ENCODE peak calls at places on chromosomes 11 and 22, in eight cellular contexts. Y, R, F, O, Z, I, P and K are unnamed samples.

GRCh38 chr11:111733655-111734088 is 32.5 kb downstream of the PPP2R1B start:
- DNase-seq in Z (no peak), P (no peak), O (no peak), I (no peak), Y (no peak), F (no peak), R (no peak), K (no peak)

GRCh38 chr11:2794947-2795346 is 90.6 kb downstream of the CDKN1C start:
- DNase-seq in Y (no peak), R (no peak), Z (no peak), I (no peak), F (peak), P (no peak), O (no peak), K (no peak)

GRCh38 chr11:121551463-121551862 is 98.7 kb upstream of the SORL1-AS1 start:
- DNase-seq in I (no peak), Y (no peak), P (no peak), O (no peak), Z (no peak), F (no peak), R (no peak), K (no peak)

GRCh38 chr11:69102732-69103615 is 52.8 kb upstream of the SMIM38 start:
- DNase-seq in O (no peak), R (no peak), F (no peak), P (no peak), I (no peak), Y (no peak), Z (no peak), K (no peak)

GRCh38 chr22:17911312-17911705 is 113.1 kb downstream of the MICAL3 start:
- DNase-seq in Z (no peak), O (no peak), R (no peak), P (no peak), I (no peak), Y (no peak), F (no peak), K (no peak)

GRCh38 chr11:66568124-66568916 is at the start of gene CTSF:
- DNase-seq in I (peak), Z (peak), O (peak), Y (no peak), F (no peak), R (peak), P (no peak), K (peak)

GRCh38 chr11:62555464-62556092 is 9.0 kb upstream of the AHNAK start:
- DNase-seq in R (no peak), P (no peak), O (no peak), Y (no peak), F (no peak), I (no peak), Z (no peak), K (peak)

GRCh38 chr11:45225277-45225676 is 60.9 kb downstream of the SYT13 start:
- DNase-seq in O (no peak), F (no peak), Y (no peak), P (no peak), R (no peak), I (no peak), Z (no peak), K (no peak)

GRCh38 chr11:94152678-94153065 is 24.0 kb downstream of the PANX1 start:
- DNase-seq in P (no peak), I (no peak), Y (no peak), O (no peak), R (no peak), Z (no peak), F (no peak), K (no peak)

GRCh38 chr11:2378527-2379210 is 1.6 kb downstream of the CD81 start:
- DNase-seq in P (no peak), O (no peak), R (no peak), Z (peak), I (no peak), Y (no peak), F (no peak), K (no peak)

GRCh38 chr11:46826310-46827044 is 19.6 kb downstream of the CKAP5 start:
- DNase-seq in Y (peak), P (peak), I (peak), F (peak), R (peak), Z (peak), O (peak), K (peak)

GRCh38 chr11:93034640-93035039 is 65.2 kb downstream of the MTNR1B start:
- DNase-seq in Y (no peak), P (no peak), O (no peak), I (no peak), Z (no peak), F (no peak), R (no peak), K (no peak)

GRCh38 chr22:28911777-28912669 is 28.7 kb downstream of the ZNRF3 start:
- DNase-seq in P (no peak), R (no peak), Y (no peak), Z (peak), O (no peak), I (peak), F (no peak), K (no peak)

GRCh38 chr11:100831929-100832480 is 144.9 kb downstream of the ARHGAP42 start:
- DNase-seq in F (no peak), O (no peak), Y (no peak), P (no peak), I (no peak), Z (no peak), R (no peak), K (no peak)

GRCh38 chr22:37640591-37641250 is 1.3 kb downstream of the SH3BP1 start:
- DNase-seq in I (no peak), P (no peak), Y (no peak), R (no peak), F (no peak), Z (no peak), O (no peak), K (no peak)

GRCh38 chr11:76266269-76266668 is 60.0 kb upstream of the WNT11 start:
- DNase-seq in Y (peak), O (no peak), F (no peak), I (no peak), P (no peak), Z (peak), R (no peak), K (no peak)

GRCh38 chr11:113188433-113188834 is 125.9 kb upstream of the TTC12 start:
- DNase-seq in O (no peak), F (no peak), Z (no peak), I (no peak), R (no peak), Y (no peak), P (no peak), K (no peak)

GRCh38 chr11:117064275-117064674 is 34.0 kb downstream of the SIK3 start:
- DNase-seq in Z (peak), F (no peak), I (no peak), R (no peak), Y (no peak), O (no peak), P (no peak), K (no peak)

GRCh38 chr22:27726726-27727449 is 74.7 kb downstream of the MN1 start:
- DNase-seq in R (no peak), F (no peak), Y (no peak), Z (peak), O (no peak), P (no peak), I (peak), K (no peak)

GRCh38 chr11:69925366-69926196 is 106.4 kb upstream of the FGF3 start:
- DNase-seq in I (no peak), P (no peak), F (no peak), R (no peak), Z (peak), Y (no peak), O (no peak), K (no peak)

GRCh38 chr22:49201046-49201970 is 626.4 kb downstream of the BRD1 start:
- DNase-seq in Z (no peak), O (no peak), I (no peak), R (no peak), P (no peak), F (peak), Y (no peak), K (no peak)

GRCh38 chr11:17218403-17218802 is 10.6 kb upstream of the PIK3C2A start:
- DNase-seq in P (no peak), F (no peak), R (no peak), I (no peak), Y (no peak), O (no peak), Z (no peak), K (no peak)

GRCh38 chr22:32951081-32951806 is 106.9 kb downstream of the SYN3 start:
- DNase-seq in F (no peak), R (no peak), Z (no peak), Y (no peak), I (no peak), O (no peak), P (no peak), K (no peak)

GRCh38 chr11:134014502-134014901 is 54.4 kb upstream of the JAM3 start:
- DNase-seq in I (no peak), O (no peak), R (no peak), Y (no peak), Z (peak), F (no peak), P (no peak), K (no peak)

GRCh38 chr22:43829448-43829821 is 17.3 kb upstream of the EFCAB6 start:
- DNase-seq in Y (no peak), I (no peak), F (no peak), Z (no peak), P (no peak), R (no peak), O (no peak), K (no peak)

GRCh38 chr11:64661622-64662021 is 61.4 kb downstream of the NRXN2 start:
- DNase-seq in P (no peak), F (no peak), O (no peak), R (no peak), Z (no peak), Y (no peak), I (no peak), K (no peak)

GRCh38 chr11:62928011-62928410 is 6.8 kb upstream of the CHRM1 start:
- DNase-seq in Z (no peak), I (no peak), R (no peak), F (no peak), P (no peak), Y (no peak), O (no peak), K (no peak)

GRCh38 chr11:43021466-43021865 is 290.3 kb upstream of the API5 start:
- DNase-seq in Z (no peak), R (no peak), O (no peak), P (no peak), F (no peak), I (no peak), Y (no peak), K (no peak)

GRCh38 chr11:126739499-126740145 is 260.9 kb downstream of the KIRREL3 start:
- DNase-seq in I (no peak), Y (no peak), Z (no peak), F (no peak), O (no peak), R (no peak), P (no peak), K (no peak)

GRCh38 chr22:24810043-24810749 is 4.2 kb downstream of the SGSM1 start:
- DNase-seq in R (no peak), O (no peak), F (no peak), Z (no peak), P (peak), I (no peak), Y (no peak), K (no peak)

GRCh38 chr11:118572075-118572913 is at the start of gene ARCN1:
- DNase-seq in F (peak), P (peak), I (peak), Y (peak), O (peak), Z (peak), R (peak), K (peak)

GRCh38 chr11:63375434-63375833 is 5.8 kb downstream of the SLC22A9 start:
- DNase-seq in P (no peak), F (no peak), Z (no peak), O (no peak), Y (no peak), I (no peak), R (no peak), K (no peak)

GRCh38 chr11:119169272-119169719 is 771 bp downstream of the NLRX1 start:
- DNase-seq in O (peak), I (peak), F (no peak), Y (peak), Z (peak), R (peak), P (peak), K (no peak)

GRCh38 chr22:35921777-35922176 is 106.8 kb downstream of the RBFOX2 start:
- DNase-seq in O (peak), R (peak), P (peak), F (no peak), Z (peak), Y (peak), I (peak), K (peak)

GRCh38 chr11:2077061-2077802 is 62.0 kb downstream of the IGF2 start:
- DNase-seq in O (no peak), F (no peak), P (no peak), I (no peak), Z (peak), R (no peak), Y (peak), K (peak)

GRCh38 chr22:30837531-30837930 is 131.0 kb downstream of the MORC2 start:
- DNase-seq in R (no peak), F (peak), I (no peak), Y (no peak), Z (no peak), O (no peak), P (no peak), K (no peak)

GRCh38 chr11:18522388-18522787 is 4.4 kb downstream of the TSG101 start:
- DNase-seq in R (no peak), O (no peak), F (no peak), P (no peak), Y (no peak), Z (no peak), I (no peak), K (no peak)

GRCh38 chr11:77110836-77111235 is 8.2 kb downstream of the OMP start:
- DNase-seq in Y (no peak), P (no peak), I (no peak), F (no peak), Z (no peak), R (no peak), O (no peak), K (no peak)